ENCODE peak calls at places on chromosomes 13 and 19, in eight cellular contexts. One of them, this sample, is unnamed.

GRCh38 chr13:95304446-95304845 is 3.2 kb upstream of the ABCC4 start:
- DNase-seq in astrocyte of the cerebellum: no peak
- DNase-seq in neural crest cell: no peak
- DNase-seq in tibial nerve: no peak
- DNase-seq in GM10248: no peak
- DNase-seq in stomach: no peak
- DNase-seq in ovary: no peak
- DNase-seq in lower lobe of right lung: no peak
- DNase-seq in this sample: no peak

GRCh38 chr19:46784262-46785053 is 3.9 kb downstream of the SLC1A5 start:
- DNase-seq in astrocyte of the cerebellum: no peak
- DNase-seq in neural crest cell: peak
- DNase-seq in tibial nerve: peak
- DNase-seq in GM10248: peak
- DNase-seq in stomach: peak
- DNase-seq in ovary: peak
- DNase-seq in lower lobe of right lung: peak
- DNase-seq in this sample: no peak

GRCh38 chr13:42221321-42221720 is 50.6 kb upstream of the AKAP11 start:
- DNase-seq in astrocyte of the cerebellum: no peak
- DNase-seq in neural crest cell: no peak
- DNase-seq in tibial nerve: no peak
- DNase-seq in GM10248: no peak
- DNase-seq in stomach: no peak
- DNase-seq in ovary: no peak
- DNase-seq in lower lobe of right lung: no peak
- DNase-seq in this sample: no peak

GRCh38 chr13:64277097-64277496 is 2861.4 kb upstream of the PCDH20 start:
- DNase-seq in astrocyte of the cerebellum: no peak
- DNase-seq in neural crest cell: no peak
- DNase-seq in tibial nerve: no peak
- DNase-seq in GM10248: no peak
- DNase-seq in stomach: no peak
- DNase-seq in ovary: no peak
- DNase-seq in lower lobe of right lung: no peak
- DNase-seq in this sample: no peak

GRCh38 chr19:6738726-6739389 is 622 bp upstream of the TRIP10 start:
- DNase-seq in astrocyte of the cerebellum: no peak
- DNase-seq in neural crest cell: no peak
- DNase-seq in tibial nerve: no peak
- DNase-seq in GM10248: no peak
- DNase-seq in stomach: peak
- DNase-seq in ovary: peak
- DNase-seq in lower lobe of right lung: peak
- DNase-seq in this sample: no peak

GRCh38 chr13:79258489-79258888 is 147.6 kb downstream of the RBM26 start:
- DNase-seq in astrocyte of the cerebellum: no peak
- DNase-seq in neural crest cell: no peak
- DNase-seq in tibial nerve: no peak
- DNase-seq in GM10248: no peak
- DNase-seq in stomach: no peak
- DNase-seq in ovary: no peak
- DNase-seq in lower lobe of right lung: no peak
- DNase-seq in this sample: no peak

GRCh38 chr13:46369506-46370268 is 17.4 kb downstream of the RUBCNL start:
- DNase-seq in astrocyte of the cerebellum: peak
- DNase-seq in neural crest cell: no peak
- DNase-seq in tibial nerve: no peak
- DNase-seq in GM10248: no peak
- DNase-seq in stomach: no peak
- DNase-seq in ovary: no peak
- DNase-seq in lower lobe of right lung: no peak
- DNase-seq in this sample: no peak

GRCh38 chr19:40523322-40524047 is 53.2 kb upstream of the SHKBP1 start:
- DNase-seq in astrocyte of the cerebellum: no peak
- DNase-seq in neural crest cell: peak
- DNase-seq in tibial nerve: peak
- DNase-seq in GM10248: peak
- DNase-seq in stomach: peak
- DNase-seq in ovary: no peak
- DNase-seq in lower lobe of right lung: peak
- DNase-seq in this sample: peak

GRCh38 chr13:50645092-50645491 is 198.4 kb downstream of the DLEU7 start:
- DNase-seq in astrocyte of the cerebellum: no peak
- DNase-seq in neural crest cell: no peak
- DNase-seq in tibial nerve: no peak
- DNase-seq in GM10248: no peak
- DNase-seq in stomach: no peak
- DNase-seq in ovary: no peak
- DNase-seq in lower lobe of right lung: no peak
- DNase-seq in this sample: no peak

GRCh38 chr19:15779756-15780476 is 7.5 kb upstream of the OR10H5 start:
- DNase-seq in astrocyte of the cerebellum: no peak
- DNase-seq in neural crest cell: no peak
- DNase-seq in tibial nerve: peak
- DNase-seq in GM10248: no peak
- DNase-seq in stomach: peak
- DNase-seq in ovary: peak
- DNase-seq in lower lobe of right lung: peak
- DNase-seq in this sample: no peak

GRCh38 chr19:13995017-13995728 is 10.9 kb downstream of the RFX1 start:
- DNase-seq in astrocyte of the cerebellum: peak
- DNase-seq in neural crest cell: no peak
- DNase-seq in tibial nerve: no peak
- DNase-seq in GM10248: no peak
- DNase-seq in stomach: no peak
- DNase-seq in ovary: no peak
- DNase-seq in lower lobe of right lung: no peak
- DNase-seq in this sample: no peak

GRCh38 chr13:113105032-113105993 is at the start of gene F7:
- DNase-seq in astrocyte of the cerebellum: no peak
- DNase-seq in neural crest cell: no peak
- DNase-seq in tibial nerve: no peak
- DNase-seq in GM10248: no peak
- DNase-seq in stomach: no peak
- DNase-seq in ovary: no peak
- DNase-seq in lower lobe of right lung: no peak
- DNase-seq in this sample: no peak

GRCh38 chr19:41868120-41868988 is 8.3 kb downstream of the RPS19 start:
- DNase-seq in astrocyte of the cerebellum: no peak
- DNase-seq in neural crest cell: no peak
- DNase-seq in tibial nerve: no peak
- DNase-seq in GM10248: no peak
- DNase-seq in stomach: no peak
- DNase-seq in ovary: no peak
- DNase-seq in lower lobe of right lung: peak
- DNase-seq in this sample: no peak

GRCh38 chr13:90826688-90827087 is 520.8 kb upstream of the MIR17HG start:
- DNase-seq in astrocyte of the cerebellum: no peak
- DNase-seq in neural crest cell: no peak
- DNase-seq in tibial nerve: no peak
- DNase-seq in GM10248: no peak
- DNase-seq in stomach: no peak
- DNase-seq in ovary: no peak
- DNase-seq in lower lobe of right lung: no peak
- DNase-seq in this sample: no peak

GRCh38 chr19:45103625-45104319 is 10.8 kb downstream of the PPP1R37 start:
- DNase-seq in astrocyte of the cerebellum: no peak
- DNase-seq in neural crest cell: no peak
- DNase-seq in tibial nerve: no peak
- DNase-seq in GM10248: no peak
- DNase-seq in stomach: no peak
- DNase-seq in ovary: no peak
- DNase-seq in lower lobe of right lung: no peak
- DNase-seq in this sample: no peak

GRCh38 chr19:4800591-4801081 is 9.1 kb downstream of the FEM1A start:
- DNase-seq in astrocyte of the cerebellum: no peak
- DNase-seq in neural crest cell: no peak
- DNase-seq in tibial nerve: no peak
- DNase-seq in GM10248: no peak
- DNase-seq in stomach: peak
- DNase-seq in ovary: no peak
- DNase-seq in lower lobe of right lung: peak
- DNase-seq in this sample: no peak

GRCh38 chr13:102856603-102857002 is 10.8 kb downstream of the ERCC5 start:
- DNase-seq in astrocyte of the cerebellum: no peak
- DNase-seq in neural crest cell: no peak
- DNase-seq in tibial nerve: no peak
- DNase-seq in GM10248: no peak
- DNase-seq in stomach: peak
- DNase-seq in ovary: no peak
- DNase-seq in lower lobe of right lung: peak
- DNase-seq in this sample: no peak

GRCh38 chr13:47829684-47830083 is 171.4 kb downstream of the SUCLA2 start:
- DNase-seq in astrocyte of the cerebellum: no peak
- DNase-seq in neural crest cell: no peak
- DNase-seq in tibial nerve: no peak
- DNase-seq in GM10248: no peak
- DNase-seq in stomach: no peak
- DNase-seq in ovary: no peak
- DNase-seq in lower lobe of right lung: no peak
- DNase-seq in this sample: no peak

GRCh38 chr19:42323852-42324654 is 1.4 kb upstream of the MEGF8 start:
- DNase-seq in astrocyte of the cerebellum: no peak
- DNase-seq in neural crest cell: no peak
- DNase-seq in tibial nerve: no peak
- DNase-seq in GM10248: no peak
- DNase-seq in stomach: no peak
- DNase-seq in ovary: no peak
- DNase-seq in lower lobe of right lung: no peak
- DNase-seq in this sample: no peak

GRCh38 chr19:56079609-56080008 is 41.5 kb downstream of the ZNF787 start:
- DNase-seq in astrocyte of the cerebellum: no peak
- DNase-seq in neural crest cell: no peak
- DNase-seq in tibial nerve: no peak
- DNase-seq in GM10248: peak
- DNase-seq in stomach: no peak
- DNase-seq in ovary: no peak
- DNase-seq in lower lobe of right lung: no peak
- DNase-seq in this sample: no peak

GRCh38 chr19:56083668-56084067 is 37.4 kb downstream of the ZNF787 start:
- DNase-seq in astrocyte of the cerebellum: no peak
- DNase-seq in neural crest cell: no peak
- DNase-seq in tibial nerve: no peak
- DNase-seq in GM10248: no peak
- DNase-seq in stomach: no peak
- DNase-seq in ovary: no peak
- DNase-seq in lower lobe of right lung: no peak
- DNase-seq in this sample: no peak

GRCh38 chr19:56076413-56076998 is 44.6 kb downstream of the ZNF787 start:
- DNase-seq in astrocyte of the cerebellum: peak
- DNase-seq in neural crest cell: peak
- DNase-seq in tibial nerve: peak
- DNase-seq in GM10248: peak
- DNase-seq in stomach: peak
- DNase-seq in ovary: peak
- DNase-seq in lower lobe of right lung: no peak
- DNase-seq in this sample: peak

GRCh38 chr19:56084835-56085536 is 36.1 kb downstream of the ZNF787 start:
- DNase-seq in astrocyte of the cerebellum: no peak
- DNase-seq in neural crest cell: no peak
- DNase-seq in tibial nerve: no peak
- DNase-seq in GM10248: no peak
- DNase-seq in stomach: no peak
- DNase-seq in ovary: no peak
- DNase-seq in lower lobe of right lung: no peak
- DNase-seq in this sample: no peak

GRCh38 chr19:56080669-56081401 is 40.3 kb downstream of the ZNF787 start:
- DNase-seq in astrocyte of the cerebellum: peak
- DNase-seq in neural crest cell: peak
- DNase-seq in tibial nerve: peak
- DNase-seq in GM10248: peak
- DNase-seq in stomach: peak
- DNase-seq in ovary: peak
- DNase-seq in lower lobe of right lung: peak
- DNase-seq in this sample: peak
- TF ChIP-seq CTCF in astrocyte of the cerebellum: peak
- TF ChIP-seq CTCF in neural crest cell: peak
- TF ChIP-seq CTCF in tibial nerve: peak
- TF ChIP-seq CTCF in GM10248: peak
- TF ChIP-seq CTCF in stomach: peak
- TF ChIP-seq CTCF in ovary: no peak
- TF ChIP-seq CTCF in lower lobe of right lung: peak
- TF ChIP-seq CTCF in this sample: peak

DNA sequence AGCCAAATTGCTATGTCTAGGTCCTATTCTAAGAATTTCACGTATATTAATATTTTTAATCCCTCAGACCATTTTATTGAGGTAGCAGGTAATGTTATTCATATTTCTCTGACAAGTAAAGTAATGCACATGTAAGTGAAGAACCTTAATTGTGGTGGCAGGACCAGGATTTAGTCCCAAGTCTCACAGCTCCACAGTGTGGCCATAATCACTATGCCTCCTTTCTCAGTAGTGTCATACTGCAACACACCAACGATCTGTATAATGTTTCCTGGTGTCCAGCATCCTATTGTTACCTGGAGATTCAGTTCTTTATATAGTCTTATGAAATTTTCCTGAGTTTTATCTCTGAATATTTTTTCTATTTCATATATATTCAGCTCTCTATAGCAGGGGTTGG is 340.3 kb downstream of the OLFM4 start:
- DNase-seq in astrocyte of the cerebellum: no peak
- DNase-seq in neural crest cell: no peak
- DNase-seq in tibial nerve: no peak
- DNase-seq in GM10248: no peak
- DNase-seq in stomach: no peak
- DNase-seq in ovary: no peak
- DNase-seq in lower lobe of right lung: no peak
- DNase-seq in this sample: no peak
- TF ChIP-seq CTCF in astrocyte of the cerebellum: no peak
- TF ChIP-seq CTCF in neural crest cell: no peak
- TF ChIP-seq CTCF in tibial nerve: no peak
- TF ChIP-seq CTCF in GM10248: no peak
- TF ChIP-seq CTCF in stomach: no peak
- TF ChIP-seq CTCF in ovary: no peak
- TF ChIP-seq CTCF in lower lobe of right lung: no peak
- TF ChIP-seq CTCF in this sample: no peak

GRCh38 chr19:30498707-30499106 is 126.5 kb downstream of the ZNF536 start:
- DNase-seq in astrocyte of the cerebellum: no peak
- DNase-seq in neural crest cell: no peak
- DNase-seq in tibial nerve: no peak
- DNase-seq in GM10248: no peak
- DNase-seq in stomach: no peak
- DNase-seq in ovary: no peak
- DNase-seq in lower lobe of right lung: no peak
- DNase-seq in this sample: no peak
- TF ChIP-seq CTCF in astrocyte of the cerebellum: no peak
- TF ChIP-seq CTCF in neural crest cell: no peak
- TF ChIP-seq CTCF in tibial nerve: no peak
- TF ChIP-seq CTCF in GM10248: no peak
- TF ChIP-seq CTCF in stomach: no peak
- TF ChIP-seq CTCF in ovary: no peak
- TF ChIP-seq CTCF in lower lobe of right lung: no peak
- TF ChIP-seq CTCF in this sample: no peak

DNA sequence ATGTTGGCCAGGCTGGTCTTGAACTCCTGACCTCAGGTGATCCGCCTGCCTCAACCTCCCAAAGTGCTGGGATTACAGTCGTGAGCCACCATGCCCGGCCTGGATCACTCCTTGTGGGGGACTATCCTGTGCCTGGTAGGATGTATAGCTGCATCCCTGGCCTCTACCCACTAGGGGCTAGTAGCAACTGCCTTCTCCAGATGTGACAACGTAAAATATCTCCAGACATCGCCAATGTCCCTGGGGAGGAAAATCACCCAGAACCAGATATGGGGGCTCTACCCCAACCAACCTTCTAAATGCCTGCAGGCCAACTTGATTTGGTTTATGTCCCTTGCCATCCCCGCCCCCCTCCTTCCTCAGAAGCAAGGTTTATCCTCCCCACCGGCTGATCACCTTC is 12.7 kb downstream of the TM6SF2 start:
- DNase-seq in astrocyte of the cerebellum: no peak
- DNase-seq in neural crest cell: no peak
- DNase-seq in tibial nerve: no peak
- DNase-seq in GM10248: no peak
- DNase-seq in stomach: no peak
- DNase-seq in ovary: no peak
- DNase-seq in lower lobe of right lung: no peak
- DNase-seq in this sample: no peak
- TF ChIP-seq CTCF in astrocyte of the cerebellum: no peak
- TF ChIP-seq CTCF in neural crest cell: no peak
- TF ChIP-seq CTCF in tibial nerve: no peak
- TF ChIP-seq CTCF in GM10248: no peak
- TF ChIP-seq CTCF in stomach: no peak
- TF ChIP-seq CTCF in ovary: no peak
- TF ChIP-seq CTCF in lower lobe of right lung: no peak
- TF ChIP-seq CTCF in this sample: no peak

This sample was measured in CD4-positive, alpha-beta T cell.